ENCODE peak calls at places on chromosomes 13 and 19, in nine cellular contexts. One of them, this sample, is unnamed.

GRCh38 chr13:106678646-106679045 is 110.7 kb upstream of the ARGLU1 start:
- DNase-seq in Caki2: no peak
- DNase-seq in NCI-H345: no peak
- DNase-seq in NCI-H1436: no peak
- DNase-seq in choroid plexus epithelial cell: no peak
- DNase-seq in iPS-NIHi11: no peak
- DNase-seq in A172: no peak
- DNase-seq in cardiac fibroblast: no peak
- DNase-seq in hepatic stellate cell: no peak
- DNase-seq in this sample: no peak

GRCh38 chr19:53394522-53394973 is 401 bp upstream of the ZNF765 start:
- DNase-seq in Caki2: no peak
- DNase-seq in NCI-H345: no peak
- DNase-seq in NCI-H1436: no peak
- DNase-seq in choroid plexus epithelial cell: no peak
- DNase-seq in iPS-NIHi11: peak
- DNase-seq in A172: peak
- DNase-seq in cardiac fibroblast: no peak
- DNase-seq in hepatic stellate cell: peak
- DNase-seq in this sample: peak

GRCh38 chr19:53519431-53519830 is 18.5 kb upstream of the ZNF331 start:
- DNase-seq in Caki2: no peak
- DNase-seq in NCI-H345: no peak
- DNase-seq in NCI-H1436: no peak
- DNase-seq in choroid plexus epithelial cell: peak
- DNase-seq in iPS-NIHi11: no peak
- DNase-seq in A172: no peak
- DNase-seq in cardiac fibroblast: no peak
- DNase-seq in hepatic stellate cell: no peak
- DNase-seq in this sample: no peak

GRCh38 chr19:807627-808175 is 10.4 kb downstream of the PTBP1 start:
- DNase-seq in Caki2: no peak
- DNase-seq in NCI-H345: no peak
- DNase-seq in NCI-H1436: no peak
- DNase-seq in choroid plexus epithelial cell: no peak
- DNase-seq in iPS-NIHi11: peak
- DNase-seq in A172: no peak
- DNase-seq in cardiac fibroblast: no peak
- DNase-seq in hepatic stellate cell: no peak
- DNase-seq in this sample: no peak

GRCh38 chr13:38167164-38167822 is 182.4 kb upstream of the UFM1 start:
- DNase-seq in Caki2: no peak
- DNase-seq in NCI-H345: no peak
- DNase-seq in NCI-H1436: no peak
- DNase-seq in choroid plexus epithelial cell: no peak
- DNase-seq in iPS-NIHi11: no peak
- DNase-seq in A172: no peak
- DNase-seq in cardiac fibroblast: no peak
- DNase-seq in hepatic stellate cell: no peak
- DNase-seq in this sample: no peak

GRCh38 chr13:85503797-85504196 is 295.4 kb downstream of the SLITRK6 start:
- DNase-seq in Caki2: no peak
- DNase-seq in NCI-H345: no peak
- DNase-seq in NCI-H1436: no peak
- DNase-seq in choroid plexus epithelial cell: peak
- DNase-seq in iPS-NIHi11: no peak
- DNase-seq in A172: peak
- DNase-seq in cardiac fibroblast: peak
- DNase-seq in hepatic stellate cell: no peak
- DNase-seq in this sample: no peak

GRCh38 chr19:40781140-40781539 is 3.1 kb downstream of the RAB4B start:
- DNase-seq in Caki2: no peak
- DNase-seq in NCI-H345: no peak
- DNase-seq in NCI-H1436: no peak
- DNase-seq in choroid plexus epithelial cell: no peak
- DNase-seq in iPS-NIHi11: no peak
- DNase-seq in A172: no peak
- DNase-seq in cardiac fibroblast: no peak
- DNase-seq in hepatic stellate cell: no peak
- DNase-seq in this sample: no peak

GRCh38 chr13:99191900-99192399 is 8.7 kb upstream of the UBAC2 start:
- DNase-seq in Caki2: peak
- DNase-seq in NCI-H345: no peak
- DNase-seq in NCI-H1436: no peak
- DNase-seq in choroid plexus epithelial cell: peak
- DNase-seq in iPS-NIHi11: no peak
- DNase-seq in A172: no peak
- DNase-seq in cardiac fibroblast: peak
- DNase-seq in hepatic stellate cell: no peak
- DNase-seq in this sample: peak

GRCh38 chr19:16571689-16572331 is 405 bp downstream of the SLC35E1 start:
- DNase-seq in Caki2: peak
- DNase-seq in NCI-H345: no peak
- DNase-seq in NCI-H1436: no peak
- DNase-seq in choroid plexus epithelial cell: peak
- DNase-seq in iPS-NIHi11: no peak
- DNase-seq in A172: no peak
- DNase-seq in cardiac fibroblast: no peak
- DNase-seq in hepatic stellate cell: peak
- DNase-seq in this sample: no peak

GRCh38 chr19:43957891-43958290 is 6.9 kb downstream of the ZNF221 start:
- DNase-seq in Caki2: no peak
- DNase-seq in NCI-H345: no peak
- DNase-seq in NCI-H1436: no peak
- DNase-seq in choroid plexus epithelial cell: peak
- DNase-seq in iPS-NIHi11: no peak
- DNase-seq in A172: no peak
- DNase-seq in cardiac fibroblast: peak
- DNase-seq in hepatic stellate cell: no peak
- DNase-seq in this sample: no peak

GRCh38 chr19:18159810-18160209 is 6.8 kb downstream of the PIK3R2 start:
- DNase-seq in Caki2: no peak
- DNase-seq in NCI-H345: no peak
- DNase-seq in NCI-H1436: no peak
- DNase-seq in choroid plexus epithelial cell: no peak
- DNase-seq in iPS-NIHi11: no peak
- DNase-seq in A172: no peak
- DNase-seq in cardiac fibroblast: no peak
- DNase-seq in hepatic stellate cell: no peak
- DNase-seq in this sample: no peak

GRCh38 chr19:51131780-51132680 is 7.3 kb downstream of the SIGLEC9 start:
- DNase-seq in Caki2: no peak
- DNase-seq in NCI-H345: no peak
- DNase-seq in NCI-H1436: no peak
- DNase-seq in choroid plexus epithelial cell: peak
- DNase-seq in iPS-NIHi11: no peak
- DNase-seq in A172: no peak
- DNase-seq in cardiac fibroblast: peak
- DNase-seq in hepatic stellate cell: peak
- DNase-seq in this sample: no peak